ENCODE peak calls at places on chromosomes 12 and 14, in six cellular contexts. Z, J, Q, O, N and V are unnamed samples.

GRCh38 chr14:53956427-53957201 is at the start of gene BMP4:
- DNase-seq in N (peak; percentile 6), O (peak; percentile 90), Z (peak; percentile 70), Q (peak; percentile 79), J (peak; percentile 92), V (peak; percentile 96)

GRCh38 chr14:69077841-69078240 is 75.1 kb downstream of the DCAF5 start:
- DNase-seq in O (no peak), J (no peak), Q (peak; percentile 92), N (peak; percentile 28), Z (no peak), V (peak; percentile 53)

GRCh38 chr14:101224356-101225115 is 321.0 kb upstream of the RTL1 start:
- DNase-seq in Q (no peak), Z (no peak), J (peak; percentile 59), O (peak; percentile 60), N (peak; percentile 37), V (no peak)

GRCh38 chr12:81089412-81089811 is 11.5 kb downstream of the ACSS3 start:
- DNase-seq in Z (no peak), O (no peak), Q (peak; percentile 34), J (no peak), N (no peak), V (no peak)

GRCh38 chr12:53995311-53996187 is 4.4 kb upstream of the HOXC9 start:
- DNase-seq in Q (no peak), Z (no peak), N (peak; percentile 82), J (peak; percentile 90), O (peak; percentile 58), V (no peak)

GRCh38 chr12:67362526-67362925 is 93.4 kb downstream of the CAND1 start:
- DNase-seq in Z (no peak), Q (no peak), J (no peak), N (no peak), O (no peak), V (no peak)

GRCh38 chr14:102235275-102235897 is 69.6 kb downstream of the MOK start:
- DNase-seq in O (peak; percentile 90), J (peak; percentile 94), Z (peak; percentile 44), N (peak; percentile 79), Q (peak; percentile 68), V (peak; percentile 89)

GRCh38 chr14:103121846-103122577 is 1.2 kb upstream of the TNFAIP2 start:
- DNase-seq in Q (no peak), J (peak; percentile 93), O (peak; percentile 90), N (peak; percentile 84), Z (no peak), V (peak; percentile 92)

GRCh38 chr14:50037240-50037639 is 79.1 kb downstream of the VCPKMT start:
- DNase-seq in J (no peak), Q (no peak), Z (no peak), O (no peak), N (no peak), V (no peak)

GRCh38 chr12:95723693-95724384 is 66.7 kb downstream of the NTN4 start:
- DNase-seq in J (no peak), Q (no peak), O (no peak), Z (no peak), N (peak; percentile 90), V (no peak)

GRCh38 chr14:54147285-54147684 is 190.7 kb upstream of the BMP4 start:
- DNase-seq in N (peak; percentile 96), J (no peak), O (no peak), Q (peak; percentile 65), Z (peak; percentile 79), V (peak; percentile 40)

DNA sequence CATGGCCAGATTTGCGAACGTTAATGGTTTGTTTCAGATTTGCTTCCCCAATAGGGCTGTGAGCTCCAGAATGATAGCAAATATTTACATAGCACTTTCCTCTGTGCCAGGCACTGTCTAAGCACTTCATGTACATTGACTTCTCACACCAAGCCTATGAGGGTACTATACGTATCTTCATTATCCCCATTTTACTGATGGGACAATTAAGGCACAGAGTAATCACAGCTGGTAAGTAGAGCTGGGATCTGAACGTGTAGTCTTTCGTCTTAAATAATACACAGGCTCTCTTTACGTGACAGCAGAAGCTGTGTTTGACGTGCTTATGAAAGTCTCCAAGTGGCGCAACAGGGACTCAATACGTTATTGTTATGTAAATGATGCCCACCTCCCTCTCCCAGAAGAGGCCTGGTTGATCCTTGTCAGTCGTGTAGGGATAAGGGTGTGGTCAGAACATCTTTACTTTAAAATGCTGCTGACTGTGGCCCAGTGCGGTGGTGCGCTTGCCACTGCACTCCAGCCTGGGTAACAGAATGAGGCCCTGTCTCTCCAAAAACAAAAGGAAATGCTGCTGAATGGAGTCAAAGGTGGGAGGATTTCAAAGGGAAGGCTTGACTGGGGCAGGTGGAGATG is 66.3 kb upstream of the TCL1B start:
- DNase-seq in N (no peak), Q (no peak), J (no peak), Z (no peak), O (no peak), V (no peak)
- H3K27me3 ChIP-seq in N (no peaks in the 10 kb centered on the region), Q (no peaks in the 10 kb centered on the region), J (peaks cover 2% of the 10 kb centered on the region), Z (no peaks in the 10 kb centered on the region), O (no peaks in the 10 kb centered on the region), V (no peaks in the 10 kb centered on the region)

GRCh38 chr12:51834411-51834810 is 14.1 kb downstream of the FIGNL2 start:
- DNase-seq in J (no peak), O (no peak), Q (no peak), N (no peak), Z (no peak), V (no peak)
- H3K27me3 ChIP-seq in J (no peaks in the 10 kb centered on the region), O (no peaks in the 10 kb centered on the region), Q (peaks cover 9% of the 10 kb centered on the region), N (peaks cover 11% of the 10 kb centered on the region), Z (peaks cover 52% of the 10 kb centered on the region), V (no peaks in the 10 kb centered on the region)

GRCh38 chr14:67516679-67517078 is 16.4 kb upstream of the PLEKHH1 start:
- DNase-seq in N (no peak), Z (no peak), J (no peak), Q (no peak), O (no peak), V (no peak)

GRCh38 chr14:67517083-67517482 is 16.0 kb upstream of the PLEKHH1 start:
- DNase-seq in Z (no peak), O (no peak), J (no peak), Q (peak; percentile 24), N (no peak), V (peak; percentile 51)

GRCh38 chr14:67522270-67522669 is 10.8 kb upstream of the PLEKHH1 start:
- DNase-seq in Z (no peak), O (no peak), Q (no peak), N (no peak), J (no peak), V (no peak)

GRCh38 chr14:67519406-67519805 is 13.7 kb upstream of the PLEKHH1 start:
- DNase-seq in Z (no peak), Q (no peak), O (no peak), J (no peak), N (no peak), V (no peak)

DNA sequence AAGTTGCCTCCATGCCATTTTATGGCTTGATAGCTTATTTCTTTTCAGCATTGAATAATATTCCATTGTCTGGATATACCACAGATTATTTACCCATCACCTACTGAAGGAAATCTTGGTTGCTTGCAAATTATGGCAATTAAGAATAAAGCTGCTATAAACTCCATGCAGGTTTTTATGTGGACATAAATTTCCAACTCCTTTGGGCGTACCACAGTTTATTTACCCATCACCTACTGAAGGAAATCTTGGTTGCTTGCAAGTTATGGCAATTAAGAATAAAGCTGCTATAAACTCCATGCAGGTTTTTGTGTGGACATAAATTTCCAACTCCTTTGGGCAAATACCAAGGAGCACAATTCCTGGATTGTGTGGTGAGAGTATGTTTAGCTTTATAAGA is 12.6 kb upstream of the PLEKHH1 start:
- DNase-seq in N (no peak), J (no peak), O (no peak), Q (no peak), Z (no peak), V (no peak)
- H3K27me3 ChIP-seq in N (peaks cover 9% of the 10 kb centered on the region), J (no peaks in the 10 kb centered on the region), O (no peaks in the 10 kb centered on the region), Q (no peaks in the 10 kb centered on the region), Z (peaks cover 11% of the 10 kb centered on the region), V (peaks cover 8% of the 10 kb centered on the region)

GRCh38 chr14:40368314-40368713 is 936.1 kb upstream of the FBXO33 start:
- DNase-seq in N (no peak), Q (no peak), O (no peak), Z (no peak), J (no peak), V (no peak)

GRCh38 chr14:40365305-40365704 is 933.1 kb upstream of the FBXO33 start:
- DNase-seq in N (peak; percentile 24), J (no peak), O (no peak), Q (no peak), Z (no peak), V (no peak)

GRCh38 chr14:40371011-40371410 is 938.8 kb upstream of the FBXO33 start:
- DNase-seq in O (no peak), Q (no peak), N (no peak), Z (no peak), J (no peak), V (no peak)

GRCh38 chr14:40362856-40363255 is 930.6 kb upstream of the FBXO33 start:
- DNase-seq in N (no peak), O (no peak), Z (no peak), J (no peak), Q (no peak), V (peak; percentile 70)

GRCh38 chr14:40367717-40368116 is 935.5 kb upstream of the FBXO33 start:
- DNase-seq in Z (no peak), J (no peak), Q (no peak), O (no peak), N (no peak), V (no peak)
- H3K27me3 ChIP-seq in Z (no peaks in the 10 kb centered on the region), J (no peaks in the 10 kb centered on the region), Q (no peaks in the 10 kb centered on the region), O (no peaks in the 10 kb centered on the region), N (no peaks in the 10 kb centered on the region), V (no peaks in the 10 kb centered on the region)